ENCODE peak calls at places on chromosomes 1 and 21, in eight cellular contexts. One of them, this sample, is unnamed.

GRCh38 chr1:91791691-91792392 is 94.1 kb downstream of the TGFBR3 start:
- DNase-seq in lower lobe of right lung: no peak
- DNase-seq in PC-9: no peak
- DNase-seq in endodermal cell: no peak
- DNase-seq in BJ: no peak
- DNase-seq in breast epithelium: no peak
- DNase-seq in dorsolateral prefrontal cortex: no peak
- DNase-seq in Peyer's patch: no peak
- DNase-seq in this sample: no peak

GRCh38 chr1:218656301-218657037 is 311.3 kb downstream of the TGFB2 start:
- DNase-seq in lower lobe of right lung: no peak
- DNase-seq in PC-9: no peak
- DNase-seq in endodermal cell: no peak
- DNase-seq in BJ: no peak
- DNase-seq in breast epithelium: no peak
- DNase-seq in dorsolateral prefrontal cortex: no peak
- DNase-seq in Peyer's patch: no peak
- DNase-seq in this sample: no peak

GRCh38 chr1:93061895-93062792 is 16.9 kb upstream of the MTF2 start:
- DNase-seq in lower lobe of right lung: no peak
- DNase-seq in PC-9: peak; percentile 25
- DNase-seq in endodermal cell: peak; percentile 76
- DNase-seq in BJ: no peak
- DNase-seq in breast epithelium: no peak
- DNase-seq in dorsolateral prefrontal cortex: no peak
- DNase-seq in Peyer's patch: peak; percentile 66
- DNase-seq in this sample: no peak

GRCh38 chr21:39336457-39337008 is 12.4 kb downstream of the HMGN1 start:
- DNase-seq in lower lobe of right lung: no peak
- DNase-seq in PC-9: no peak
- DNase-seq in endodermal cell: no peak
- DNase-seq in BJ: no peak
- DNase-seq in breast epithelium: no peak
- DNase-seq in dorsolateral prefrontal cortex: no peak
- DNase-seq in Peyer's patch: no peak
- DNase-seq in this sample: no peak

GRCh38 chr1:67834246-67834877 is 1.1 kb upstream of the GNG12 start:
- DNase-seq in lower lobe of right lung: no peak
- DNase-seq in PC-9: no peak
- DNase-seq in endodermal cell: no peak
- DNase-seq in BJ: no peak
- DNase-seq in breast epithelium: no peak
- DNase-seq in dorsolateral prefrontal cortex: no peak
- DNase-seq in Peyer's patch: no peak
- DNase-seq in this sample: no peak

GRCh38 chr1:231625975-231626534 is 535 bp upstream of the DISC1 start:
- DNase-seq in lower lobe of right lung: no peak
- DNase-seq in PC-9: peak; percentile 4
- DNase-seq in endodermal cell: no peak
- DNase-seq in BJ: no peak
- DNase-seq in breast epithelium: no peak
- DNase-seq in dorsolateral prefrontal cortex: no peak
- DNase-seq in Peyer's patch: no peak
- DNase-seq in this sample: no peak

GRCh38 chr1:176949033-176949662 is 215.4 kb downstream of the ASTN1 start:
- DNase-seq in lower lobe of right lung: peak; percentile 63
- DNase-seq in PC-9: peak; percentile 44
- DNase-seq in endodermal cell: peak; percentile 96
- DNase-seq in BJ: no peak
- DNase-seq in breast epithelium: peak; percentile 53
- DNase-seq in dorsolateral prefrontal cortex: no peak
- DNase-seq in Peyer's patch: peak; percentile 46
- DNase-seq in this sample: peak; percentile 52

GRCh38 chr1:74620242-74620641 is 53.4 kb downstream of the ERICH3 start:
- DNase-seq in lower lobe of right lung: no peak
- DNase-seq in PC-9: no peak
- DNase-seq in endodermal cell: no peak
- DNase-seq in BJ: no peak
- DNase-seq in breast epithelium: no peak
- DNase-seq in dorsolateral prefrontal cortex: no peak
- DNase-seq in Peyer's patch: no peak
- DNase-seq in this sample: no peak

GRCh38 chr1:167500283-167500860 is 18.0 kb downstream of the CD247 start:
- DNase-seq in lower lobe of right lung: no peak
- DNase-seq in PC-9: no peak
- DNase-seq in endodermal cell: no peak
- DNase-seq in BJ: no peak
- DNase-seq in breast epithelium: no peak
- DNase-seq in dorsolateral prefrontal cortex: no peak
- DNase-seq in Peyer's patch: no peak
- DNase-seq in this sample: peak; percentile 21

GRCh38 chr1:107430540-107431228 is 289.8 kb downstream of the NTNG1 start:
- DNase-seq in lower lobe of right lung: no peak
- DNase-seq in PC-9: peak; percentile 7
- DNase-seq in endodermal cell: peak; percentile 72
- DNase-seq in BJ: no peak
- DNase-seq in breast epithelium: no peak
- DNase-seq in dorsolateral prefrontal cortex: no peak
- DNase-seq in Peyer's patch: peak; percentile 85
- DNase-seq in this sample: no peak

GRCh38 chr1:19113362-19114092 is 96.5 kb downstream of the UBR4 start:
- DNase-seq in lower lobe of right lung: no peak
- DNase-seq in PC-9: peak; percentile 36
- DNase-seq in endodermal cell: peak; percentile 83
- DNase-seq in BJ: no peak
- DNase-seq in breast epithelium: no peak
- DNase-seq in dorsolateral prefrontal cortex: no peak
- DNase-seq in Peyer's patch: peak; percentile 56
- DNase-seq in this sample: no peak

DNA sequence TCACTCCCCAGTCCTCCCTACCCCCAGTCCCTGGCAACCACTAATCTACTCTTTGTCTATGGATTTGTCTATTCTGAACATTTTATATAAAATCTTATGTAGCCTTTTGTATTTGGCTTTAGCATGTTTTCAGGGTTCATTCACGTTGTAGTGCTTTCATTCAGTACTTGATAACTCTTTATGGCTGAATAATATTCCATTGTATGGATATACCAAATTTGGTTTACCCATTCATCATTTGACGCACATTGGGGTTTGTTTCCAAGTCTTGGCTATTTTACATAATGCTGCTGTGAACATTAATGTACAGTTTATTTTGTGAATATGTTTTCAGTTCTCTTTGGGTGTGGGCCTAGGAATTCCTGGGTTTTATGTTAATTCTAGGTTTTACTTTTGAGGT is 2.6 kb downstream of the KDM1A start:
- DNase-seq in lower lobe of right lung: no peak
- DNase-seq in PC-9: no peak
- DNase-seq in endodermal cell: no peak
- DNase-seq in BJ: no peak
- DNase-seq in breast epithelium: no peak
- DNase-seq in dorsolateral prefrontal cortex: no peak
- DNase-seq in Peyer's patch: no peak
- DNase-seq in this sample: no peak
- H3K4me3 ChIP-seq in lower lobe of right lung: no peak overlapping the region
- H3K4me3 ChIP-seq in PC-9: peak overlapping the region; percentile 86
- H3K4me3 ChIP-seq in endodermal cell: peak overlapping the region; percentile 91
- H3K4me3 ChIP-seq in BJ: no peak overlapping the region
- H3K4me3 ChIP-seq in breast epithelium: no peak overlapping the region
- H3K4me3 ChIP-seq in dorsolateral prefrontal cortex: no peak overlapping the region
- H3K4me3 ChIP-seq in Peyer's patch: no peak overlapping the region
- H3K4me3 ChIP-seq in this sample: no peak overlapping the region

GRCh38 chr1:30241681-30242080 is 481.7 kb downstream of the MATN1 start:
- DNase-seq in lower lobe of right lung: no peak
- DNase-seq in PC-9: no peak
- DNase-seq in endodermal cell: no peak
- DNase-seq in BJ: no peak
- DNase-seq in breast epithelium: no peak
- DNase-seq in dorsolateral prefrontal cortex: no peak
- DNase-seq in Peyer's patch: no peak
- DNase-seq in this sample: no peak
- H3K27me3 ChIP-seq in lower lobe of right lung: peaks cover 22% of the 10 kb centered on the region
- H3K27me3 ChIP-seq in PC-9: peaks cover 82% of the 10 kb centered on the region
- H3K27me3 ChIP-seq in endodermal cell: no peaks in the 10 kb centered on the region
- H3K27me3 ChIP-seq in BJ: no peaks in the 10 kb centered on the region
- H3K27me3 ChIP-seq in breast epithelium: no peaks in the 10 kb centered on the region
- H3K27me3 ChIP-seq in dorsolateral prefrontal cortex: peaks cover 24% of the 10 kb centered on the region
- H3K27me3 ChIP-seq in Peyer's patch: no peaks in the 10 kb centered on the region
- H3K27me3 ChIP-seq in this sample: peaks cover 1% of the 10 kb centered on the region

DNA sequence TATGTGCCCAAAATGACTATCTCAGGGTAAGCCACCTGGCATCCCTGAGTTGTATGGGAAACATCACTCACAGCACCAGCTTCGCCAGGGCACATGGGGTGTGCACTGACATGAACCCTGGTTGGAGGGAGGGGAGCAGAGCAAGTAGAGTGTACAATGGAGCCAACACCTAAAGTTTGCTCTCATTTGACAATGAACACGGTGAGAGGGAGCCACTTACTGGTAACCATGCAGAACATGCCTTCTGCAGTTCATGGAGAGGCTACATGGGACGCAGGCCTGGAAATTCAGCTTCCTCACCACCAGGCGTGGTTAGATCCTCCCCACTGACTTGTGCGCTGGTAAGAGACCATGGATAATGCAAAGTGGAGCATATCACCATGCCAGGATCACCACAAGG is 10.0 kb upstream of the CPLANE2 start:
- DNase-seq in lower lobe of right lung: no peak
- DNase-seq in PC-9: no peak
- DNase-seq in endodermal cell: no peak
- DNase-seq in BJ: no peak
- DNase-seq in breast epithelium: no peak
- DNase-seq in dorsolateral prefrontal cortex: no peak
- DNase-seq in Peyer's patch: peak; percentile 6
- DNase-seq in this sample: no peak
- H3K4me3 ChIP-seq in lower lobe of right lung: no peak overlapping the region
- H3K4me3 ChIP-seq in PC-9: no peak overlapping the region
- H3K4me3 ChIP-seq in endodermal cell: no peak overlapping the region
- H3K4me3 ChIP-seq in BJ: no peak overlapping the region
- H3K4me3 ChIP-seq in breast epithelium: no peak overlapping the region
- H3K4me3 ChIP-seq in dorsolateral prefrontal cortex: no peak overlapping the region
- H3K4me3 ChIP-seq in Peyer's patch: no peak overlapping the region
- H3K4me3 ChIP-seq in this sample: no peak overlapping the region

GRCh38 chr1:17370618-17371017 is 1.4 kb upstream of the PADI6 start:
- DNase-seq in lower lobe of right lung: no peak
- DNase-seq in PC-9: no peak
- DNase-seq in endodermal cell: no peak
- DNase-seq in BJ: no peak
- DNase-seq in breast epithelium: no peak
- DNase-seq in dorsolateral prefrontal cortex: no peak
- DNase-seq in Peyer's patch: no peak
- DNase-seq in this sample: no peak

GRCh38 chr1:17377325-17377953 is 5.4 kb downstream of the PADI6 start:
- DNase-seq in lower lobe of right lung: no peak
- DNase-seq in PC-9: peak; percentile 44
- DNase-seq in endodermal cell: peak; percentile 88
- DNase-seq in BJ: no peak
- DNase-seq in breast epithelium: no peak
- DNase-seq in dorsolateral prefrontal cortex: no peak
- DNase-seq in Peyer's patch: no peak
- DNase-seq in this sample: no peak

GRCh38 chr1:17371896-17372295 is at the start of gene PADI6:
- DNase-seq in lower lobe of right lung: no peak
- DNase-seq in PC-9: no peak
- DNase-seq in endodermal cell: no peak
- DNase-seq in BJ: no peak
- DNase-seq in breast epithelium: no peak
- DNase-seq in dorsolateral prefrontal cortex: no peak
- DNase-seq in Peyer's patch: no peak
- DNase-seq in this sample: no peak

GRCh38 chr1:17372955-17373354 is 959 bp downstream of the PADI6 start:
- DNase-seq in lower lobe of right lung: no peak
- DNase-seq in PC-9: no peak
- DNase-seq in endodermal cell: peak; percentile 64
- DNase-seq in BJ: no peak
- DNase-seq in breast epithelium: no peak
- DNase-seq in dorsolateral prefrontal cortex: no peak
- DNase-seq in Peyer's patch: no peak
- DNase-seq in this sample: no peak

DNA sequence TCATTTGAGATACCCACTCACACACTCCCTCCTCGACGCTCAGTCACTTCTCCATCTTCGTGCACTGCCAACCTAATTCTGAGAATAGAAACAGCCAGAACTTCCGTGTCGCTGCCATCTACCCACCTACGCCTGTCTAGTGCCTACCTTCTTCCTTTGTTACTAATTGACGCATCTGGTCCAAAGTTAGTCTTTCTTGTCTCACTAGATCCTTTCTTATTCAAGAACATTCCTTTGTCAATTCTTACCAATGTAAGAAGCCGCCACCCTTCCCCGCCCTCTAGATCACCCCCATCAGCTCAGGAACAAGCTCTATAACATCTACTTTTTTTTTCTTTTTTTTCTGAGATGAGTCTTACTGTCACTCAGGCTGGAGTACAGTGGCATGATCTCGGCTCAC is 3.7 kb downstream of the PADI6 start:
- DNase-seq in lower lobe of right lung: no peak
- DNase-seq in PC-9: no peak
- DNase-seq in endodermal cell: no peak
- DNase-seq in BJ: no peak
- DNase-seq in breast epithelium: no peak
- DNase-seq in dorsolateral prefrontal cortex: no peak
- DNase-seq in Peyer's patch: no peak
- DNase-seq in this sample: no peak
- H3K27me3 ChIP-seq in lower lobe of right lung: peaks cover 15% of the 10 kb centered on the region
- H3K27me3 ChIP-seq in PC-9: no peaks in the 10 kb centered on the region
- H3K27me3 ChIP-seq in endodermal cell: no peaks in the 10 kb centered on the region
- H3K27me3 ChIP-seq in BJ: peaks cover 10% of the 10 kb centered on the region
- H3K27me3 ChIP-seq in breast epithelium: no peaks in the 10 kb centered on the region
- H3K27me3 ChIP-seq in dorsolateral prefrontal cortex: peaks cover 18% of the 10 kb centered on the region
- H3K27me3 ChIP-seq in Peyer's patch: no peaks in the 10 kb centered on the region
- H3K27me3 ChIP-seq in this sample: peaks cover 1% of the 10 kb centered on the region

DNA sequence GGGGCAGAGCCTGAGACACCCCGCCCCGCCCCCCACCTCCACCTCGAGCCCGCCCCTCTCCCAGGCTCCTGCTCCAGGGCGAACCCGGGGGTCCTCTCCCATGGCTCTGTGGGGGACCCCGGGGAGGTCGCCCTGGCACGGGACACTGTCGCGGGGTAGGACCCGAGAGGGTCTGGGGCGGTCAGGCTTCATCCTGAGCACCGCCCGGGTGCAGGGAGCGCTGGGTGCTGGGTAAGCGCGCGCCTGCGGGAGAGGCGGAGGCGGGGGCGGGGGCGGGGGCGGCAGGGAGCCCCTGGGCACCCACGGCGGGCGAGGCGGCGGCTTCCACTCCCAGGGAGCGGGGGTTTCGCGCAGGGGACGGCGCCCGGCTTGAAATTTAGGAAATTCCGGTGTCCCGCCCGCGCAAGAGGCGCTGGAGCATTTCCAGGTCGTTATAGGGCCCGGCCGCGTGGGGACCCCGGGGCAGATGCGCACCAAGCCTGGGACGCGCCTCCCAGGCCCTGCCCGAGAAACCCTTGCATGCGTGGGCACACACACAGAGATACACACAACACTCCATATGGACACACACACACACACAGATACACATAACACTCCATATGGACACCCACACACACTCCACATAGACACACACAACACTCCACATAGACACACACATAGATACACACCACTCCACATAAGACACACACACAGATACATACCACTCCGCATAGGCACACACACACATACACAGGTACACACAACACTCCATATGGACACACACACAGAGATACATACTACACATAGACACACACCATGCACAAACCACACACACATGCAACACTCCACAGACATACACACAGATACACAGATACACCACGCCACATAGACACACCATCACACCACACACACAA is 48.7 kb upstream of the SLC19A1 start:
- DNase-seq in lower lobe of right lung: peak; percentile 63
- DNase-seq in PC-9: peak; percentile 6
- DNase-seq in endodermal cell: no peak
- DNase-seq in BJ: no peak
- DNase-seq in breast epithelium: no peak
- DNase-seq in dorsolateral prefrontal cortex: no peak
- DNase-seq in Peyer's patch: peak; percentile 50
- DNase-seq in this sample: peak; percentile 64
- H3K4me3 ChIP-seq in lower lobe of right lung: peak overlapping the region; percentile 55
- H3K4me3 ChIP-seq in PC-9: no peak overlapping the region
- H3K4me3 ChIP-seq in endodermal cell: no peak overlapping the region
- H3K4me3 ChIP-seq in BJ: peak overlapping the region; percentile 27
- H3K4me3 ChIP-seq in breast epithelium: peak overlapping the region; percentile 51
- H3K4me3 ChIP-seq in dorsolateral prefrontal cortex: peak overlapping the region; percentile 28
- H3K4me3 ChIP-seq in Peyer's patch: peak overlapping the region; percentile 47
- H3K4me3 ChIP-seq in this sample: peak overlapping the region; percentile 41